ENCODE peak calls at places on chromosome 11, in seven cellular contexts. F, D, U, P, R, T and Z are unnamed samples.

GRCh38 chr11:72574534-72575460 is 99.4 kb downstream of the PDE2A start:
- DNase-seq in F (no peak), D (no peak), U (no peak), P (no peak), R (no peak), T (no peak), Z (no peak)

GRCh38 chr11:1042626-1043562 is 6.4 kb upstream of the MUC6 start:
- DNase-seq in F (no peak), D (no peak), U (no peak), P (no peak), R (no peak), T (no peak), Z (no peak)

GRCh38 chr11:24496728-24497396 is at the start of gene LUZP2:
- DNase-seq in F (no peak), D (no peak), U (no peak), P (no peak), R (peak; percentile 33), T (peak; percentile 85), Z (no peak)

GRCh38 chr11:46541593-46542371 is 52.0 kb downstream of the AMBRA1 start:
- DNase-seq in F (no peak), D (no peak), U (no peak), P (no peak), R (no peak), T (no peak), Z (no peak)

GRCh38 chr11:124725719-124726105 is 14.0 kb upstream of the NRGN start:
- DNase-seq in F (no peak), D (no peak), U (no peak), P (no peak), R (no peak), T (no peak), Z (no peak)

GRCh38 chr11:71568707-71569349 is 3.5 kb downstream of the KRTAP5-10 start:
- DNase-seq in F (no peak), D (no peak), U (no peak), P (no peak), R (no peak), T (no peak), Z (no peak)

GRCh38 chr11:34213366-34213765 is 107.9 kb downstream of the NAT10 start:
- DNase-seq in F (no peak), D (no peak), U (no peak), P (no peak), R (no peak), T (peak; percentile 2), Z (no peak)

GRCh38 chr11:130179396-130180306 is 20.1 kb downstream of the ST14 start:
- DNase-seq in F (no peak), D (no peak), U (no peak), P (peak; percentile 82), R (no peak), T (peak; percentile 69), Z (no peak)

GRCh38 chr11:97414801-97415200 is 1025.0 kb downstream of the JRKL start:
- DNase-seq in F (no peak), D (no peak), U (no peak), P (no peak), R (no peak), T (no peak), Z (no peak)

GRCh38 chr11:113141010-113141409 is 173.4 kb upstream of the TTC12 start:
- DNase-seq in F (no peak), D (no peak), U (no peak), P (no peak), R (no peak), T (no peak), Z (no peak)

GRCh38 chr11:45332486-45332934 is 46.4 kb upstream of the SYT13 start:
- DNase-seq in F (peak; percentile 31), D (peak; percentile 38), U (peak; percentile 59), P (peak; percentile 66), R (peak; percentile 73), T (peak; percentile 54), Z (peak; percentile 30)

GRCh38 chr11:9759519-9760179 is 95.8 kb downstream of the SWAP70 start:
- DNase-seq in F (peak; percentile 90), D (peak; percentile 60), U (peak; percentile 90), P (peak; percentile 85), R (peak; percentile 52), T (peak; percentile 84), Z (peak; percentile 97)

GRCh38 chr11:77250881-77251640 is 50.4 kb downstream of the GDPD4 start:
- DNase-seq in F (no peak), D (no peak), U (no peak), P (no peak), R (no peak), T (no peak), Z (peak; percentile 58)

GRCh38 chr11:130908770-130909625 is 7.3 kb downstream of the SNX19 start:
- DNase-seq in F (no peak), D (no peak), U (no peak), P (no peak), R (no peak), T (no peak), Z (peak; percentile 58)

GRCh38 chr11:112277029-112277428 is 16.4 kb upstream of the PLET1 start:
- DNase-seq in F (no peak), D (no peak), U (no peak), P (no peak), R (no peak), T (no peak), Z (no peak)

GRCh38 chr11:199782-200181 is 6.9 kb downstream of the SCGB1C1 start:
- DNase-seq in F (no peak), D (no peak), U (peak; percentile 26), P (no peak), R (no peak), T (no peak), Z (no peak)

GRCh38 chr11:95149659-95150294 is 60.1 kb downstream of the ENDOD1 start:
- DNase-seq in F (no peak), D (no peak), U (no peak), P (no peak), R (no peak), T (peak; percentile 73), Z (no peak)

GRCh38 chr11:65426839-65427690 is 4.5 kb downstream of the NEAT1 start:
- DNase-seq in F (peak; percentile 61), D (no peak), U (peak; percentile 66), P (peak; percentile 61), R (no peak), T (no peak), Z (no peak)